ENCODE peak calls at places on chromosomes 5 and 9, in ten cellular contexts. I, D, Q, Y, M, T, E, F, J and U are unnamed samples.

GRCh38 chr9:136695435-136695895 is 8.2 kb upstream of the AGPAT2 start:
- DNase-seq in I (no peak), D (peak; percentile 34), Q (peak; percentile 97), Y (peak; percentile 45), M (no peak), T (peak; percentile 64), E (no peak), F (no peak), J (no peak), U (no peak)

GRCh38 chr9:135023389-135023788 is 64.1 kb upstream of the OLFM1 start:
- DNase-seq in I (peak; percentile 31), D (no peak), Q (peak; percentile 27), Y (peak; percentile 53), M (no peak), T (no peak), E (peak; percentile 91), F (peak; percentile 97), J (no peak), U (peak; percentile 51)

GRCh38 chr5:132371603-132371994 is 2.1 kb downstream of the SLC22A5 start:
- DNase-seq in I (no peak), D (no peak), Q (no peak), Y (no peak), M (no peak), T (no peak), E (no peak), F (no peak), J (no peak), U (no peak)

GRCh38 chr9:10843151-10843550 is 230.3 kb upstream of the PTPRD start:
- DNase-seq in I (no peak), D (no peak), Q (no peak), Y (no peak), M (no peak), T (no peak), E (no peak), F (no peak), J (no peak), U (no peak)

GRCh38 chr9:117938086-117938485 is 233.9 kb downstream of the TLR4 start:
- DNase-seq in I (no peak), D (no peak), Q (no peak), Y (no peak), M (no peak), T (no peak), E (no peak), F (no peak), J (no peak), U (no peak)

GRCh38 chr5:126490167-126490937 is 67.1 kb downstream of the GRAMD2B start:
- DNase-seq in I (peak; percentile 14), D (peak; percentile 92), Q (no peak), Y (peak; percentile 49), M (peak; percentile 52), T (no peak), E (peak; percentile 88), F (no peak), J (no peak), U (no peak)

GRCh38 chr9:14345586-14346237 is 31.8 kb upstream of the NFIB start:
- DNase-seq in I (no peak), D (no peak), Q (no peak), Y (no peak), M (peak; percentile 50), T (no peak), E (no peak), F (no peak), J (no peak), U (no peak)

GRCh38 chr5:18393546-18393945 is 759.3 kb downstream of the TAF11L14 start:
- DNase-seq in I (peak; percentile 31), D (no peak), Q (no peak), Y (no peak), M (peak; percentile 36), T (no peak), E (peak; percentile 69), F (no peak), J (no peak), U (no peak)

GRCh38 chr5:56247596-56247995 is 14.5 kb upstream of the ANKRD55 start:
- DNase-seq in I (no peak), D (peak; percentile 63), Q (no peak), Y (no peak), M (no peak), T (no peak), E (no peak), F (no peak), J (no peak), U (no peak)

GRCh38 chr9:129208191-129209091 is 30.4 kb upstream of the IER5L start:
- DNase-seq in I (no peak), D (no peak), Q (no peak), Y (peak; percentile 51), M (peak; percentile 93), T (no peak), E (peak; percentile 90), F (no peak), J (no peak), U (no peak)

GRCh38 chr5:122415481-122416120 is 103.6 kb downstream of the SNCAIP start:
- DNase-seq in I (peak; percentile 62), D (no peak), Q (peak; percentile 36), Y (peak; percentile 71), M (peak; percentile 77), T (peak; percentile 57), E (peak; percentile 79), F (peak; percentile 65), J (no peak), U (no peak)

GRCh38 chr9:117574099-117574498 is 130.1 kb upstream of the TLR4 start:
- DNase-seq in I (no peak), D (no peak), Q (no peak), Y (no peak), M (no peak), T (no peak), E (no peak), F (no peak), J (no peak), U (no peak)

GRCh38 chr5:6302099-6302498 is 76.2 kb downstream of the MED10 start:
- DNase-seq in I (no peak), D (no peak), Q (no peak), Y (no peak), M (peak; percentile 48), T (no peak), E (peak; percentile 19), F (no peak), J (no peak), U (no peak)

GRCh38 chr5:141926434-141926833 is 2.8 kb downstream of the DELE1 start:
- DNase-seq in I (no peak), D (no peak), Q (no peak), Y (no peak), M (no peak), T (no peak), E (no peak), F (no peak), J (no peak), U (no peak)

GRCh38 chr9:107711528-107711927 is 222.0 kb upstream of the KLF4 start:
- DNase-seq in I (peak; percentile 96), D (no peak), Q (peak; percentile 25), Y (peak; percentile 95), M (no peak), T (peak; percentile 95), E (no peak), F (peak; percentile 94), J (no peak), U (no peak)

GRCh38 chr9:76655970-76656369 is 108.3 kb upstream of the PCA3 start:
- DNase-seq in I (peak; percentile 28), D (no peak), Q (no peak), Y (no peak), M (no peak), T (no peak), E (no peak), F (no peak), J (no peak), U (no peak)

GRCh38 chr5:96388186-96388585 is 44.9 kb downstream of the PCSK1 start:
- DNase-seq in I (peak; percentile 41), D (peak; percentile 45), Q (no peak), Y (no peak), M (no peak), T (no peak), E (no peak), F (no peak), J (no peak), U (no peak)

GRCh38 chr5:23084815-23085214 is 231.7 kb upstream of the CDH12 start:
- DNase-seq in I (no peak), D (no peak), Q (no peak), Y (peak; percentile 1), M (no peak), T (no peak), E (no peak), F (no peak), J (no peak), U (no peak)

GRCh38 chr9:132239999-132240859 is 78.4 kb downstream of the NTNG2 start:
- DNase-seq in I (no peak), D (no peak), Q (peak; percentile 53), Y (no peak), M (peak; percentile 62), T (no peak), E (peak; percentile 51), F (no peak), J (no peak), U (no peak)

GRCh38 chr5:180703912-180704311 is 35.9 kb downstream of the OR2Y1 start:
- DNase-seq in I (no peak), D (no peak), Q (no peak), Y (no peak), M (no peak), T (no peak), E (no peak), F (no peak), J (no peak), U (no peak)

GRCh38 chr5:179916523-179916922 is 8.8 kb upstream of the TBC1D9B start:
- DNase-seq in I (no peak), D (no peak), Q (no peak), Y (no peak), M (no peak), T (no peak), E (peak; percentile 17), F (no peak), J (no peak), U (no peak)

GRCh38 chr9:117205806-117206205 is 209.1 kb downstream of the ASTN2 start:
- DNase-seq in I (no peak), D (no peak), Q (no peak), Y (no peak), M (no peak), T (no peak), E (no peak), F (no peak), J (no peak), U (no peak)

GRCh38 chr5:78162253-78162862 is 132.1 kb downstream of the AP3B1 start:
- DNase-seq in I (peak; percentile 53), D (no peak), Q (no peak), Y (peak; percentile 37), M (no peak), T (peak; percentile 45), E (no peak), F (peak; percentile 4), J (no peak), U (no peak)

GRCh38 chr5:152285764-152286163 is 119.3 kb downstream of the NMUR2 start:
- DNase-seq in I (no peak), D (no peak), Q (no peak), Y (peak; percentile 31), M (no peak), T (no peak), E (peak; percentile 66), F (no peak), J (no peak), U (no peak)

GRCh38 chr5:54874337-54875021 is 110.9 kb downstream of the ESM1 start:
- DNase-seq in I (peak; percentile 34), D (no peak), Q (no peak), Y (peak; percentile 60), M (no peak), T (no peak), E (peak; percentile 39), F (no peak), J (no peak), U (no peak)

GRCh38 chr5:75167345-75167744 is 69.3 kb downstream of the ANKRD31 start:
- DNase-seq in I (peak; percentile 47), D (no peak), Q (no peak), Y (peak; percentile 19), M (peak; percentile 36), T (peak; percentile 29), E (no peak), F (peak; percentile 34), J (no peak), U (no peak)